ENCODE peak calls at places on chromosomes 4 and X, in four cellular contexts. Z, I, L and W are unnamed samples.

GRCh38 chr4:96164814-96165351 is 325.0 kb downstream of the PDHA2 start:
- DNase-seq in Z (no peak), I (no peak), L (no peak), W (no peak)

GRCh38 chr4:39721788-39722187 is 23.9 kb downstream of the UBE2K start:
- DNase-seq in Z (no peak), I (no peak), L (no peak), W (no peak)

GRCh38 chrX:38806054-38806389 is 4.8 kb downstream of the MID1IP1 start:
- DNase-seq in Z (peak; percentile 9), I (no peak), L (no peak), W (no peak)

GRCh38 chrX:30615229-30615628 is 37.7 kb upstream of the TASL start:
- DNase-seq in Z (no peak), I (no peak), L (no peak), W (no peak)

GRCh38 chrX:1925053-1925481 is 310.2 kb downstream of the ASMT start:
- DNase-seq in Z (no peak), I (no peak), L (no peak), W (no peak)

GRCh38 chr4:8155048-8155447 is 3.6 kb downstream of the ABLIM2 start:
- DNase-seq in Z (no peak), I (no peak), L (no peak), W (no peak)

GRCh38 chrX:153526040-153526439 is 8.6 kb downstream of the ATP2B3 start:
- DNase-seq in Z (no peak), I (no peak), L (no peak), W (no peak)

GRCh38 chrX:154419189-154419588 is 7.8 kb downstream of the TAFAZZIN start:
- DNase-seq in Z (no peak), I (no peak), L (no peak), W (no peak)

GRCh38 chr4:119550857-119551532 is 77.6 kb downstream of the PDE5A start:
- DNase-seq in Z (no peak), I (no peak), L (no peak), W (no peak)

GRCh38 chrX:100975212-100975611 is 5.7 kb downstream of the ARL13A start:
- DNase-seq in Z (no peak), I (no peak), L (no peak), W (no peak)

GRCh38 chr4:109005523-109005922 is 242.7 kb upstream of the ETNPPL start:
- DNase-seq in Z (no peak), I (no peak), L (no peak), W (no peak)

GRCh38 chr4:174648859-174649258 is 126.6 kb upstream of the HPGD start:
- DNase-seq in Z (no peak), I (no peak), L (no peak), W (no peak)

GRCh38 chrX:38561951-38562719 is 793 bp downstream of the TSPAN7 start:
- DNase-seq in Z (peak; percentile 13), I (no peak), L (no peak), W (peak; percentile 0)

GRCh38 chr4:147355849-147356248 is 125.0 kb upstream of the EDNRA start:
- DNase-seq in Z (no peak), I (no peak), L (no peak), W (no peak)

GRCh38 chrX:40434947-40435346 is 145.8 kb upstream of the ATP6AP2 start:
- DNase-seq in Z (peak; percentile 12), I (no peak), L (no peak), W (no peak)

GRCh38 chr4:29046166-29046565 is 1674.0 kb upstream of the PCDH7 start:
- DNase-seq in Z (no peak), I (no peak), L (no peak), W (no peak)

GRCh38 chr4:19402666-19403065 is 849.0 kb upstream of the SLIT2 start:
- DNase-seq in Z (no peak), I (no peak), L (no peak), W (no peak)

GRCh38 chrX:108070891-108071290 is 20.5 kb downstream of the PSMD10 start:
- DNase-seq in Z (no peak), I (no peak), L (no peak), W (no peak)

DNA sequence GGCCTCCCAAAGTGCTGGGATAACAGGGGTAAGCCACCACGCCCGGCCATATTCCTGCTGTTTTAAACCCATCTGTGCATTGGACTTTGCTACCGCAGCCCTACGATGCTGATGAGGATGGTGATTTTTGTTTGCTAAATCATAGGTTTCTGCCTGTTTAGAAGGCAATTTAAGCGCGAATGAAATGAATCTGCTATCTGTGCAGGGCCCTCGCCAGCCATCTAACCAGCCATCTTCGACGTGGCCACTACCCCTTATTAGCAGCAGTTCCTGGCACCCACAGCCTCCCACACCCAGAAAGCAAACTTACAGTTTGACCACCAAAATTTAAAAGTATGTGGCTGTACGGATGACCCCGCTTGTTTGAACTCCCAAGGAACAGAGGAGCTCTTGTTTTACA is 178.5 kb downstream of the SHOX start:
- DNase-seq in Z (no peak), I (no peak), L (no peak), W (no peak)
- H3K9me3 ChIP-seq in Z (no peaks in the 10 kb centered on the region), I (no peaks in the 10 kb centered on the region), L (no peaks in the 10 kb centered on the region), W (no peaks in the 10 kb centered on the region)

GRCh38 chr4:110130578-110131358 is 67.6 kb downstream of the ELOVL6 start:
- DNase-seq in Z (no peak), I (no peak), L (no peak), W (no peak)
- H3K4me3 ChIP-seq in Z (no peak overlapping the region), I (no peak overlapping the region), L (no peak overlapping the region), W (no peak overlapping the region)

DNA sequence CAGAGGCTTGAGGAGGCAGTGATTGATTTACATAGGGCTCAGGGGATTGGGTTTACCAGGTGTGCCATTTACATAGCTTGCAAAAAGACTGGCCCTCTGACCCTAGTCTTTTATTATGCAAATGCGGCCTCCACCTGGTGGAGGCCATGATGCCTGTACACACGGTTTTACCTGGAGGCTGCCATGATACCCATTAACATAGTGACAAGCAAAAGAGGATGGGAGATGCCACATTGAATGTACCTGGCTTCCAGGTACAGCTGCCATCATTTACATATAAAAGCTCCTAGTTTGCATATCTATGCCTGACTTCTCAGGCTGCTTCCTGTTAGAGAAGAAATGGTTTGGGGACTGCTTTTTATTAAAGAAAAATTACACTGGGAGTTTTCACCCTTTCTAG is 72.0 kb downstream of the NEXMIF start:
- DNase-seq in Z (no peak), I (no peak), L (no peak), W (no peak)
- H3K9me3 ChIP-seq in Z (no peaks in the 10 kb centered on the region), I (no peaks in the 10 kb centered on the region), L (no peaks in the 10 kb centered on the region), W (peaks cover 4% of the 10 kb centered on the region)

GRCh38 chrX:104488811-104489210 is 77.2 kb upstream of the IL1RAPL2 start:
- DNase-seq in Z (no peak), I (no peak), L (no peak), W (no peak)
- H3K4me3 ChIP-seq in Z (no peak overlapping the region), I (no peak overlapping the region), L (no peak overlapping the region), W (no peak overlapping the region)

DNA sequence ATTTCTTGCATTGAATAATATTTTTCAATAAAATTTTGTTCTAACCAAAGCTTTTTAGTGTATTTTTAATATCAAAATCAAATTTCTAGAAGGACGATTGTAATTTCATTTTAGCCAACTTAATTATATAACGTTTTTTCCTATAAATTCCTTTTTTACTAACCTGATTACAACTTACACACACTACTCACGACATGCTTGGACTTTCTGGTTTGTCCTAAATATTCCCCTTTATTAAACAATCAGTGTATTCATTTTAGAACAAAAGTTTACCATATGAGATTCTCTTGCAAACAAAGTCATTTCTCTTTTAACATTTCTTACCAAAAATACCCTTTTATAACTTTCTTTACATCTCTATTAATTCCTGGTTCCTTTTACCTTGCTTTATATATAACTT is 173.7 kb downstream of the PWWP3B start:
- DNase-seq in Z (no peak), I (peak; percentile 13), L (no peak), W (no peak)
- H3K9me3 ChIP-seq in Z (no peaks in the 10 kb centered on the region), I (no peaks in the 10 kb centered on the region), L (no peaks in the 10 kb centered on the region), W (no peaks in the 10 kb centered on the region)

GRCh38 chr4:54101190-54102041 is 1.5 kb downstream of the GSX2 start:
- DNase-seq in Z (no peak), I (no peak), L (no peak), W (no peak)

GRCh38 chr4:54100607-54101189 is 735 bp downstream of the GSX2 start:
- DNase-seq in Z (no peak), I (no peak), L (no peak), W (no peak)

GRCh38 chr4:54099287-54099958 is 540 bp upstream of the GSX2 start:
- DNase-seq in Z (no peak), I (no peak), L (no peak), W (no peak)

GRCh38 chr4:54098375-54098774 is 1.6 kb upstream of the GSX2 start:
- DNase-seq in Z (no peak), I (no peak), L (no peak), W (no peak)

GRCh38 chr4:54099959-54100606 is at the start of gene GSX2:
- DNase-seq in Z (no peak), I (no peak), L (no peak), W (no peak)
- H3K4me3 ChIP-seq in Z (peak within 1 kb of the TSS; percentile 53), I (no peak within 1 kb of the TSS), L (peak within 1 kb of the TSS; percentile 45), W (peak within 1 kb of the TSS; percentile 33)

GRCh38 chrX:57871463-57871862 is 38.8 kb downstream of the ZXDA start:
- DNase-seq in Z (no peak), I (no peak), L (no peak), W (no peak)
- H3K9me3 ChIP-seq in Z (no peaks in the 10 kb centered on the region), I (no peaks in the 10 kb centered on the region), L (no peaks in the 10 kb centered on the region), W (no peaks in the 10 kb centered on the region)

DNA sequence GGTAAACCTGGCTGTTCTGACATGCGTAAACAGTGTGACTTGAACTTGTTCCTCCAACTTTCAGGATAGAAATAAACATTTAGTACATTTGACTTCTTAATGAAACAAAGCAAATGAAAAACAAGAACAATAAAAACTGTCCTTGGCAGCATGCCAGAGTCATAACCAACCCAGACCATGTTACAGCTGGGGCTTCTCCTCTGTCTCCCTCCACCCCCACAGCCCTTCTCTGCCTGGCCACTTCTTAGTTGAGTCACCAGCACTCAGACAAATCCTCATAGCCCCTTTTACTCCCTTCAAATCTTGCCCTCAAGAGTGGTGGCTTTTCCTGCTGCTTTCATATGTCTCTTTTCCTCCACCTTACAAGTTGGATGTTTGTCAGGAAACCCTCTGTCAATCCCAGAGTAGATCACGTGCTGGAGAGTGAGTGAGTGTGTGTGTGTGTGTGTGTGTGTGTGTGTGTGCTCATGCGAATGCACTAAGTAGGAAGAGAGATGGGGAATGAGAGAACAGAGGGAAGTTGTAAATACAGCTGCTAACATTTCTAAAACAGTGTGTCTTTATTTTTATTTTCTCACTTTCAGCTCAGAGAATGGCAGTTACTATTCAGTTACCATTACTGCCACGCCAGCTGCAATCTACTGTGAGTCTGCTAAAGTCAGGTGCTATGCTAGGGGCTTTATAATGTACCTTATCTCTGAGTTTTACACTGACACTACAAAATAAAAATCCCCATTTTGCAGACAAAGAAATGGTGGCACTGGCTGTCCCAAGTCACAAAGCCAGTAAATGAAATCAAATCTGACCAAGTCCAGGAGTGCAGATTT is 15.0 kb downstream of the SCARB2 start:
- DNase-seq in Z (peak; percentile 68), I (no peak), L (peak; percentile 48), W (no peak)
- H3K4me3 ChIP-seq in Z (no peak overlapping the region), I (no peak overlapping the region), L (no peak overlapping the region), W (no peak overlapping the region)